ENCODE peak calls at places on chromosomes 11 and 22, in seven cellular contexts. One of them, this sample, is unnamed.
A peak's percentile ranks its signal among the peaks of the same experiment; 100 is the strongest.

GRCh38 chr11:17531818-17532131 is 12.4 kb downstream of the USH1C start:
- DNase-seq in lower lobe of right lung: no peak
- DNase-seq in neural progenitor cell: no peak
- DNase-seq in OCI-LY7: no peak
- DNase-seq in osteoblast: peak; percentile 97
- DNase-seq in substantia nigra: no peak
- DNase-seq in mammary epithelial cell: no peak
- DNase-seq in this sample: no peak

GRCh38 chr22:50620861-50621490 is 7.0 kb downstream of the ARSA start:
- DNase-seq in osteoblast: peak; percentile 48
- DNase-seq in neural progenitor cell: no peak
- DNase-seq in substantia nigra: no peak
- DNase-seq in lower lobe of right lung: no peak
- DNase-seq in mammary epithelial cell: peak; percentile 23
- DNase-seq in OCI-LY7: peak; percentile 76
- DNase-seq in this sample: no peak

GRCh38 chr11:114211444-114212122 is 84.6 kb upstream of the NNMT start:
- DNase-seq in osteoblast: no peak
- DNase-seq in lower lobe of right lung: no peak
- DNase-seq in substantia nigra: no peak
- DNase-seq in mammary epithelial cell: no peak
- DNase-seq in neural progenitor cell: peak; percentile 80
- DNase-seq in OCI-LY7: no peak
- DNase-seq in this sample: no peak

GRCh38 chr22:32579533-32580220 is 105.1 kb downstream of the FBXO7 start:
- DNase-seq in lower lobe of right lung: peak; percentile 51
- DNase-seq in osteoblast: no peak
- DNase-seq in neural progenitor cell: no peak
- DNase-seq in mammary epithelial cell: no peak
- DNase-seq in substantia nigra: no peak
- DNase-seq in OCI-LY7: no peak
- DNase-seq in this sample: no peak

GRCh38 chr11:112478806-112479205 is 218.1 kb upstream of the PLET1 start:
- DNase-seq in osteoblast: peak; percentile 31
- DNase-seq in neural progenitor cell: no peak
- DNase-seq in mammary epithelial cell: no peak
- DNase-seq in substantia nigra: no peak
- DNase-seq in lower lobe of right lung: no peak
- DNase-seq in OCI-LY7: no peak
- DNase-seq in this sample: no peak

GRCh38 chr22:38355275-38355674 is 38.0 kb upstream of the CSNK1E start:
- DNase-seq in neural progenitor cell: no peak
- DNase-seq in mammary epithelial cell: no peak
- DNase-seq in osteoblast: no peak
- DNase-seq in OCI-LY7: no peak
- DNase-seq in substantia nigra: no peak
- DNase-seq in lower lobe of right lung: no peak
- DNase-seq in this sample: no peak

GRCh38 chr11:131375936-131376335 is 5.5 kb downstream of the NTM start:
- DNase-seq in osteoblast: no peak
- DNase-seq in OCI-LY7: no peak
- DNase-seq in mammary epithelial cell: no peak
- DNase-seq in neural progenitor cell: no peak
- DNase-seq in lower lobe of right lung: no peak
- DNase-seq in substantia nigra: no peak
- DNase-seq in this sample: no peak

GRCh38 chr22:25762147-25762546 is 20.2 kb downstream of the MYO18B start:
- DNase-seq in lower lobe of right lung: no peak
- DNase-seq in OCI-LY7: no peak
- DNase-seq in neural progenitor cell: no peak
- DNase-seq in osteoblast: peak; percentile 31
- DNase-seq in mammary epithelial cell: no peak
- DNase-seq in substantia nigra: no peak
- DNase-seq in this sample: no peak

GRCh38 chr11:17687946-17688670 is 31.3 kb upstream of the MYOD1 start:
- DNase-seq in mammary epithelial cell: no peak
- DNase-seq in OCI-LY7: no peak
- DNase-seq in substantia nigra: no peak
- DNase-seq in neural progenitor cell: no peak
- DNase-seq in osteoblast: no peak
- DNase-seq in lower lobe of right lung: no peak
- DNase-seq in this sample: no peak

GRCh38 chr22:37175414-37176144 is 12.5 kb downstream of the C1QTNF6 start:
- DNase-seq in osteoblast: peak; percentile 68
- DNase-seq in neural progenitor cell: no peak
- DNase-seq in OCI-LY7: no peak
- DNase-seq in lower lobe of right lung: peak; percentile 45
- DNase-seq in mammary epithelial cell: no peak
- DNase-seq in substantia nigra: no peak
- DNase-seq in this sample: no peak

GRCh38 chr11:128627666-128628342 is 40.4 kb upstream of the ETS1 start:
- DNase-seq in substantia nigra: no peak
- DNase-seq in lower lobe of right lung: no peak
- DNase-seq in OCI-LY7: peak; percentile 73
- DNase-seq in osteoblast: no peak
- DNase-seq in neural progenitor cell: no peak
- DNase-seq in mammary epithelial cell: no peak
- DNase-seq in this sample: no peak

GRCh38 chr22:43998865-43999264 is 25.2 kb upstream of the PARVB start:
- DNase-seq in neural progenitor cell: no peak
- DNase-seq in substantia nigra: no peak
- DNase-seq in osteoblast: no peak
- DNase-seq in mammary epithelial cell: no peak
- DNase-seq in OCI-LY7: no peak
- DNase-seq in lower lobe of right lung: peak; percentile 6
- DNase-seq in this sample: no peak

GRCh38 chr11:117256573-117256972 is 24.1 kb downstream of the RNF214 start:
- DNase-seq in OCI-LY7: no peak
- DNase-seq in substantia nigra: no peak
- DNase-seq in lower lobe of right lung: no peak
- DNase-seq in neural progenitor cell: no peak
- DNase-seq in mammary epithelial cell: peak; percentile 57
- DNase-seq in osteoblast: peak; percentile 94
- DNase-seq in this sample: no peak

GRCh38 chr22:40533712-40534378 is 102.7 kb downstream of the MRTFA start:
- DNase-seq in substantia nigra: no peak
- DNase-seq in OCI-LY7: peak; percentile 89
- DNase-seq in mammary epithelial cell: peak; percentile 75
- DNase-seq in neural progenitor cell: peak; percentile 12
- DNase-seq in osteoblast: peak; percentile 85
- DNase-seq in lower lobe of right lung: no peak
- DNase-seq in this sample: no peak

GRCh38 chr11:74338963-74339362 is 27.5 kb upstream of the P4HA3 start:
- DNase-seq in OCI-LY7: no peak
- DNase-seq in mammary epithelial cell: no peak
- DNase-seq in osteoblast: no peak
- DNase-seq in lower lobe of right lung: no peak
- DNase-seq in substantia nigra: no peak
- DNase-seq in neural progenitor cell: no peak
- DNase-seq in this sample: peak; percentile 19

GRCh38 chr11:75196426-75196825 is 44.1 kb upstream of the TPBGL start:
- DNase-seq in OCI-LY7: no peak
- DNase-seq in osteoblast: peak; percentile 76
- DNase-seq in mammary epithelial cell: no peak
- DNase-seq in substantia nigra: no peak
- DNase-seq in lower lobe of right lung: no peak
- DNase-seq in neural progenitor cell: no peak
- DNase-seq in this sample: no peak

GRCh38 chr22:37275622-37276021 is 6.7 kb upstream of the CYTH4 start:
- DNase-seq in neural progenitor cell: no peak
- DNase-seq in mammary epithelial cell: no peak
- DNase-seq in substantia nigra: no peak
- DNase-seq in osteoblast: no peak
- DNase-seq in lower lobe of right lung: peak; percentile 2
- DNase-seq in OCI-LY7: no peak
- DNase-seq in this sample: no peak

GRCh38 chr11:96091476-96091875 is 167.6 kb upstream of the MTMR2 start:
- DNase-seq in mammary epithelial cell: no peak
- DNase-seq in neural progenitor cell: no peak
- DNase-seq in lower lobe of right lung: no peak
- DNase-seq in osteoblast: no peak
- DNase-seq in substantia nigra: no peak
- DNase-seq in OCI-LY7: peak; percentile 64
- DNase-seq in this sample: no peak

GRCh38 chr11:36718481-36718880 is 120.4 kb upstream of the RAG2 start:
- DNase-seq in lower lobe of right lung: no peak
- DNase-seq in substantia nigra: no peak
- DNase-seq in osteoblast: no peak
- DNase-seq in neural progenitor cell: peak; percentile 35
- DNase-seq in OCI-LY7: no peak
- DNase-seq in mammary epithelial cell: no peak
- DNase-seq in this sample: no peak

GRCh38 chr22:19943665-19944026 is 2.0 kb upstream of the TXNRD2 start:
- DNase-seq in mammary epithelial cell: no peak
- DNase-seq in substantia nigra: no peak
- DNase-seq in OCI-LY7: peak; percentile 43
- DNase-seq in neural progenitor cell: no peak
- DNase-seq in osteoblast: peak; percentile 95
- DNase-seq in lower lobe of right lung: peak; percentile 48
- DNase-seq in this sample: peak; percentile 17

GRCh38 chr22:20405931-20406685 is 12.2 kb downstream of the ZNF74 start:
- DNase-seq in osteoblast: no peak
- DNase-seq in OCI-LY7: no peak
- DNase-seq in lower lobe of right lung: peak; percentile 30
- DNase-seq in neural progenitor cell: no peak
- DNase-seq in substantia nigra: no peak
- DNase-seq in mammary epithelial cell: no peak
- DNase-seq in this sample: no peak

GRCh38 chr11:101748572-101748971 is 164.8 kb upstream of the TRPC6 start:
- DNase-seq in osteoblast: no peak
- DNase-seq in OCI-LY7: no peak
- DNase-seq in neural progenitor cell: peak; percentile 8
- DNase-seq in mammary epithelial cell: no peak
- DNase-seq in lower lobe of right lung: no peak
- DNase-seq in substantia nigra: no peak
- DNase-seq in this sample: no peak

GRCh38 chr11:74397531-74398243 is 546 bp downstream of the PGM2L1 start:
- DNase-seq in mammary epithelial cell: peak; percentile 75
- DNase-seq in OCI-LY7: peak; percentile 25
- DNase-seq in neural progenitor cell: peak; percentile 59
- DNase-seq in substantia nigra: no peak
- DNase-seq in osteoblast: peak; percentile 83
- DNase-seq in lower lobe of right lung: peak; percentile 57
- DNase-seq in this sample: peak; percentile 40

GRCh38 chr11:102576350-102576749 is 45.8 kb upstream of the MMP7 start:
- DNase-seq in substantia nigra: no peak
- DNase-seq in OCI-LY7: no peak
- DNase-seq in neural progenitor cell: no peak
- DNase-seq in osteoblast: no peak
- DNase-seq in mammary epithelial cell: no peak
- DNase-seq in lower lobe of right lung: no peak
- DNase-seq in this sample: no peak

DNA sequence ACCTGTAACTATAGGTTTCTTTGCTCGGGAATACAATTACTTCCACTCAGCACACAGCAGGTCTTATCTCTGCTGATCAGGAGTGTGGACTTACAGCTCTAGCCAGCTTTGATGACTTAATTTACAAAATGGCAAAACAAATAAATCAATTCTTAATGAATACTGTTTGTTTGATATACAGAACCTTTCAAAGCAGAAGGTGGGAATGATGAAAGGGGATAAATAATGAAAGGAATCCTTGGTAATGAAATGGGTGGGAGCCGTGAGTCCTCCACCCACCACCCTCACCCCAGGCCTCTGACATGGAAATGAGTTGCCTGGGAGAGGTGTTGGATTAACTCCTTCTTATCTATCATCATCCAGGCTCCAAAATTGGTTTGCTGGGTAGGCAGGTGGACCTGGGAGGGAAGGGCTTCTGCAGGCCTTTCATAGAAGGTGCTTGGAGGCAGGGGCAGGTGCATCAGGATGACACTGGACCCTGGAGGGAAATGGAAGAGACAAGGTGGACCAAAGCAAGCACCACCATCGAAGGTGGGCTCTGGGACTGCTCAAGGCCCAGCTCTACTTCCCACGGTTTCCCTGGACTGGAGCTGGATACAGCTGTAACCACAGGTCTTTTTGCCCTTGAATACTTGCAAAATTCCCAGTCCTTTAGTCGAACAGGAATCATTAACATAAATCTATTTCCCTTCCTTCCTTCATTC is 23.0 kb downstream of the POU2AF1 start:
- DNase-seq in lower lobe of right lung: no peak
- DNase-seq in osteoblast: no peak
- DNase-seq in OCI-LY7: no peak
- DNase-seq in substantia nigra: no peak
- DNase-seq in mammary epithelial cell: no peak
- DNase-seq in neural progenitor cell: no peak
- DNase-seq in this sample: no peak
- H3K27ac ChIP-seq in lower lobe of right lung: no peak overlapping the region
- H3K27ac ChIP-seq in osteoblast: no peak overlapping the region
- H3K27ac ChIP-seq in OCI-LY7: no peak overlapping the region
- H3K27ac ChIP-seq in substantia nigra: no peak overlapping the region
- H3K27ac ChIP-seq in mammary epithelial cell: no peak overlapping the region
- H3K27ac ChIP-seq in neural progenitor cell: no peak overlapping the region
- H3K27ac ChIP-seq in this sample: no peak overlapping the region

GRCh38 chr11:3939211-3939610 is 83.7 kb downstream of the STIM1 start:
- DNase-seq in mammary epithelial cell: peak; percentile 54
- DNase-seq in substantia nigra: no peak
- DNase-seq in OCI-LY7: no peak
- DNase-seq in neural progenitor cell: no peak
- DNase-seq in osteoblast: peak; percentile 84
- DNase-seq in lower lobe of right lung: no peak
- DNase-seq in this sample: no peak
- H3K27ac ChIP-seq in mammary epithelial cell: no peak overlapping the region
- H3K27ac ChIP-seq in substantia nigra: no peak overlapping the region
- H3K27ac ChIP-seq in OCI-LY7: no peak overlapping the region
- H3K27ac ChIP-seq in neural progenitor cell: no peak overlapping the region
- H3K27ac ChIP-seq in osteoblast: peak overlapping the region; percentile 74
- H3K27ac ChIP-seq in lower lobe of right lung: peak overlapping the region; percentile 37
- H3K27ac ChIP-seq in this sample: no peak overlapping the region

DNA sequence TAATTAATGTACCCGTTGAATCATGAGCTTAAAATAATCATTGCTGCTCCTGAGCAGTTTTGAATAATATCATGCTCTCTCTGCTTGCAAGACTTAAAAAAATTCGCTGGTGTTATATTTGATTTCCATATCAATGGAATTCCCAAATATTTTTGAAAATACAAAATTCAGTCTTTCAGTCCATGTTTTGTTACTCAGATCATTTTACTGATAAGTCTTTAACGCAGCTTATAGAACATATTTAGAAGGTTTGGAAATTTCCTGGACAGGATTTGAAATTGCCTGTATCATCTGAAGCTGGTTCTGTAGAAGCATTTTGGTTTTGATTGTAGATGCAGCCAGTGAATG is 1.9 kb downstream of the BMAL1 start:
- DNase-seq in neural progenitor cell: no peak
- DNase-seq in lower lobe of right lung: no peak
- DNase-seq in osteoblast: no peak
- DNase-seq in substantia nigra: no peak
- DNase-seq in OCI-LY7: no peak
- DNase-seq in mammary epithelial cell: no peak
- DNase-seq in this sample: no peak
- H3K27ac ChIP-seq in neural progenitor cell: no peak overlapping the region
- H3K27ac ChIP-seq in lower lobe of right lung: no peak overlapping the region
- H3K27ac ChIP-seq in osteoblast: no peak overlapping the region
- H3K27ac ChIP-seq in substantia nigra: no peak overlapping the region
- H3K27ac ChIP-seq in OCI-LY7: no peak overlapping the region
- H3K27ac ChIP-seq in mammary epithelial cell: no peak overlapping the region
- H3K27ac ChIP-seq in this sample: no peak overlapping the region

DNA sequence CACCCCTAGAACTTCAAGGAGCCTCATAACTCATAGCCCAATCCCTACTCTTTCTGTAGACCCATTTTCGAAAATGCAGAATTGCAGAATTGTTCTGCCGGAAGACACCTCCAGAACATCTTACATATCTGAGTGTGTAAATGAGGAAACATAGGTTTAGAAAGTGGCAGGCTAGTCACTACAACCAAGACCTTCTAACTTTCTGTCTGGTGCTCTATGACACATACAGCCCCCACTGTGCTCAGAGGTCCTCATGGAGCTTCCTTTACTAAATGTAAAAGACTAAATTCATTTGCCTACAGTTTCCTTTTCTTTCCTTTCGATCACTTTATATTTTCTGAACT is 132.1 kb upstream of the DDI1 start:
- DNase-seq in mammary epithelial cell: no peak
- DNase-seq in lower lobe of right lung: no peak
- DNase-seq in osteoblast: peak; percentile 31
- DNase-seq in neural progenitor cell: no peak
- DNase-seq in substantia nigra: no peak
- DNase-seq in OCI-LY7: peak; percentile 71
- DNase-seq in this sample: no peak
- H3K27ac ChIP-seq in mammary epithelial cell: no peak overlapping the region
- H3K27ac ChIP-seq in lower lobe of right lung: no peak overlapping the region
- H3K27ac ChIP-seq in osteoblast: no peak overlapping the region
- H3K27ac ChIP-seq in neural progenitor cell: no peak overlapping the region
- H3K27ac ChIP-seq in substantia nigra: no peak overlapping the region
- H3K27ac ChIP-seq in OCI-LY7: peak overlapping the region; percentile 90
- H3K27ac ChIP-seq in this sample: no peak overlapping the region

This sample was measured in pancreas.